ENCODE peak calls at places on chromosomes 7 and 10, in seven cellular contexts. O, E, L, Y, P, G and H are unnamed samples.

GRCh38 chr10:124073642-124074377 is 19.6 kb downstream of the CHST15 start:
- DNase-seq in O (no peak), E (no peak), L (no peak), Y (no peak), P (no peak), G (no peak), H (no peak)

GRCh38 chr10:70367195-70367796 is 15.1 kb downstream of the LRRC20 start:
- DNase-seq in O (no peak), E (peak; percentile 75), L (peak; percentile 85), Y (no peak), P (no peak), G (no peak), H (no peak)

GRCh38 chr7:73954181-73954580 is 73.8 kb upstream of the ELN start:
- DNase-seq in O (no peak), E (no peak), L (no peak), Y (no peak), P (no peak), G (no peak), H (no peak)

GRCh38 chr10:2556883-2557282 is 510.5 kb upstream of the PFKP start:
- DNase-seq in O (no peak), E (no peak), L (no peak), Y (no peak), P (no peak), G (no peak), H (no peak)

GRCh38 chr10:2619472-2619871 is 447.9 kb upstream of the PFKP start:
- DNase-seq in O (no peak), E (peak; percentile 0), L (no peak), Y (no peak), P (no peak), G (no peak), H (no peak)

GRCh38 chr10:14486777-14487510 is 156.2 kb upstream of the FRMD4A start:
- DNase-seq in O (no peak), E (peak; percentile 15), L (peak; percentile 49), Y (no peak), P (no peak), G (no peak), H (no peak)

GRCh38 chr10:30387646-30388243 is 38.7 kb upstream of the MTPAP start:
- DNase-seq in O (peak; percentile 25), E (no peak), L (peak; percentile 73), Y (no peak), P (no peak), G (no peak), H (no peak)

GRCh38 chr7:130781346-130781745 is 47.3 kb upstream of the KLF14 start:
- DNase-seq in O (no peak), E (no peak), L (no peak), Y (no peak), P (no peak), G (no peak), H (no peak)

GRCh38 chr7:37977243-37977642 is 56.8 kb downstream of the EPDR1 start:
- DNase-seq in O (no peak), E (no peak), L (no peak), Y (no peak), P (no peak), G (no peak), H (no peak)

GRCh38 chr10:116974442-116975005 is 30.5 kb downstream of the SHTN1 start:
- DNase-seq in O (peak; percentile 88), E (peak; percentile 85), L (peak; percentile 87), Y (no peak), P (no peak), G (no peak), H (no peak)

GRCh38 chr10:100670368-100670767 is 75.0 kb upstream of the PAX2 start:
- DNase-seq in O (no peak), E (no peak), L (no peak), Y (no peak), P (no peak), G (no peak), H (no peak)

GRCh38 chr10:100669616-100670015 is 75.8 kb upstream of the PAX2 start:
- DNase-seq in O (no peak), E (no peak), L (no peak), Y (no peak), P (no peak), G (no peak), H (no peak)

GRCh38 chr10:100672199-100672598 is 73.2 kb upstream of the PAX2 start:
- DNase-seq in O (no peak), E (no peak), L (no peak), Y (no peak), P (no peak), G (no peak), H (no peak)

GRCh38 chr10:100668001-100668400 is 77.4 kb upstream of the PAX2 start:
- DNase-seq in O (no peak), E (no peak), L (no peak), Y (no peak), P (no peak), G (no peak), H (no peak)

GRCh38 chr10:100670828-100671479 is 74.4 kb upstream of the PAX2 start:
- DNase-seq in O (peak; percentile 17), E (peak; percentile 48), L (no peak), Y (no peak), P (peak; percentile 33), G (no peak), H (peak; percentile 72)
- H3K27me3 ChIP-seq in O (peaks cover 87% of the 10 kb centered on the region), E (peaks cover 71% of the 10 kb centered on the region), L (peaks cover 28% of the 10 kb centered on the region), Y (peaks cover 99% of the 10 kb centered on the region), P (peaks cover 6% of the 10 kb centered on the region), G (no peaks in the 10 kb centered on the region), H (peaks cover 81% of the 10 kb centered on the region)

DNA sequence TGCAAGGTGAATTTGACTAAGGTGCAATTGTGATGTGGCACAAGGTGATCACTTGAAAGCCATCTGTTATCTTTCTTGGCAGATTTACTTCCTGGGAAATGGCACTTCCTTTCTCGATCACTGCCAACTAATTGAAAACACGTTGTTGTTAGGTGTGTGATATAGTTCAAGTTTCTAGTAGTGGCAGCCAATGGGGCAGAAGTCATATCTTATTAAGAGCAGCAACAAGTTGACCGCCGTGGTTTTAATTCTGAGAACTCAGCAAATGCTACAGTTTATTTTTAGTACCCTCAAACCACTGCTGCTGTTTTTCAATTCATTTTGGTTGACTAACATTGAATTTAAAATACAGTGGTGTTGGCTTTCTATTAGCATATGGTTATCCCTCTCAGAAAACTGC is 1.6 kb downstream of the CHN2 start:
- DNase-seq in O (no peak), E (no peak), L (no peak), Y (no peak), P (no peak), G (no peak), H (no peak)
- H3K27me3 ChIP-seq in O (peaks cover 70% of the 10 kb centered on the region), E (peaks cover 47% of the 10 kb centered on the region), L (peaks cover 23% of the 10 kb centered on the region), Y (peaks cover 34% of the 10 kb centered on the region), P (no peaks in the 10 kb centered on the region), G (no peaks in the 10 kb centered on the region), H (peaks cover 18% of the 10 kb centered on the region)

GRCh38 chr7:157738064-157738460 is 401.3 kb downstream of the DNAJB6 start:
- DNase-seq in O (peak; percentile 48), E (no peak), L (peak; percentile 29), Y (no peak), P (no peak), G (no peak), H (no peak)

GRCh38 chr7:157739056-157739455 is 402.3 kb downstream of the DNAJB6 start:
- DNase-seq in O (no peak), E (no peak), L (no peak), Y (no peak), P (no peak), G (no peak), H (no peak)

GRCh38 chr7:157737151-157738063 is 400.6 kb downstream of the DNAJB6 start:
- DNase-seq in O (no peak), E (no peak), L (no peak), Y (no peak), P (no peak), G (no peak), H (no peak)

GRCh38 chr7:157740251-157740650 is 403.4 kb downstream of the DNAJB6 start:
- DNase-seq in O (no peak), E (no peak), L (no peak), Y (no peak), P (no peak), G (no peak), H (no peak)

DNA sequence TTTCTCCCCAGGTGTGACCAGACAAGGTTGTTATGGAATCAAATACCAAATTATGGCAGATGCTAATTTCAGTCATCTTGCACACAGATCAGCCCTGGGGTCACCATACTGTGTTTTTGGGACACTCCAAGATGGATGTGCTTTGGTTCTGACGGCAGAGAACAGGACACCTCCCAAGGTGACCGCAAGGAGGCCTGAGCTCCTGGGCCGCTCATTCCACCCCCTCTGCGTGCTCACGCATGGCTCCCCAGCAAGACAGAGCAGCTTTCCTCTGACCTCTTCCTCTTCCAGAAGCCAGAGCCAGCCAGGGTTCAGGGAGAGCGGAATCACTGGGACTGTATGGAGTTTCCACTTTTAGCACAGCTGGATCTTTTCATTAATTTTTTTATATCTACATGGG is 402.8 kb downstream of the DNAJB6 start:
- DNase-seq in O (no peak), E (no peak), L (no peak), Y (no peak), P (no peak), G (no peak), H (no peak)
- H3K27me3 ChIP-seq in O (no peaks in the 10 kb centered on the region), E (no peaks in the 10 kb centered on the region), L (no peaks in the 10 kb centered on the region), Y (peaks cover 79% of the 10 kb centered on the region), P (no peaks in the 10 kb centered on the region), G (no peaks in the 10 kb centered on the region), H (peaks cover 19% of the 10 kb centered on the region)

DNA sequence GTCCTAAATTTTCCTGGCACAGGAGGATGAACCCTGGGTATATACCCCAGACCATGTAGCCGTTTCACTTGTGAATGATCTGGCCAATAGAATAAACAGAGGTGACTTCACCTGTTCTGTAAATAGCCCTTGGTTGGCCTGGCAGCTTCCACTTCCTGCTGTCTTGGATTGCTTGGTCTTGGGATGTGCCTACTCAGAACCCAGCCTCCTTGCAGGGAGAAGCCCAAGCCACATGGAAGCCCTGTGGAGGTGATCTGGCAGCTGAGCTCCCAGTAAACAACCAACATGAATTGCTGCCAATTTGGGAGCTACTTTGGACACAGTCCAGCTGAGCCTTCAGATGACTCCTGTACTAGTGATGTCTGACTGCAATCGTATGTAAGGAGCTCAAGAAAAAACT is 4.8 kb upstream of the RAPGEF5 start:
- DNase-seq in O (no peak), E (no peak), L (peak; percentile 6), Y (no peak), P (no peak), G (no peak), H (no peak)
- H3K27me3 ChIP-seq in O (peaks cover 30% of the 10 kb centered on the region), E (no peaks in the 10 kb centered on the region), L (peaks cover 5% of the 10 kb centered on the region), Y (no peaks in the 10 kb centered on the region), P (no peaks in the 10 kb centered on the region), G (no peaks in the 10 kb centered on the region), H (no peaks in the 10 kb centered on the region)

DNA sequence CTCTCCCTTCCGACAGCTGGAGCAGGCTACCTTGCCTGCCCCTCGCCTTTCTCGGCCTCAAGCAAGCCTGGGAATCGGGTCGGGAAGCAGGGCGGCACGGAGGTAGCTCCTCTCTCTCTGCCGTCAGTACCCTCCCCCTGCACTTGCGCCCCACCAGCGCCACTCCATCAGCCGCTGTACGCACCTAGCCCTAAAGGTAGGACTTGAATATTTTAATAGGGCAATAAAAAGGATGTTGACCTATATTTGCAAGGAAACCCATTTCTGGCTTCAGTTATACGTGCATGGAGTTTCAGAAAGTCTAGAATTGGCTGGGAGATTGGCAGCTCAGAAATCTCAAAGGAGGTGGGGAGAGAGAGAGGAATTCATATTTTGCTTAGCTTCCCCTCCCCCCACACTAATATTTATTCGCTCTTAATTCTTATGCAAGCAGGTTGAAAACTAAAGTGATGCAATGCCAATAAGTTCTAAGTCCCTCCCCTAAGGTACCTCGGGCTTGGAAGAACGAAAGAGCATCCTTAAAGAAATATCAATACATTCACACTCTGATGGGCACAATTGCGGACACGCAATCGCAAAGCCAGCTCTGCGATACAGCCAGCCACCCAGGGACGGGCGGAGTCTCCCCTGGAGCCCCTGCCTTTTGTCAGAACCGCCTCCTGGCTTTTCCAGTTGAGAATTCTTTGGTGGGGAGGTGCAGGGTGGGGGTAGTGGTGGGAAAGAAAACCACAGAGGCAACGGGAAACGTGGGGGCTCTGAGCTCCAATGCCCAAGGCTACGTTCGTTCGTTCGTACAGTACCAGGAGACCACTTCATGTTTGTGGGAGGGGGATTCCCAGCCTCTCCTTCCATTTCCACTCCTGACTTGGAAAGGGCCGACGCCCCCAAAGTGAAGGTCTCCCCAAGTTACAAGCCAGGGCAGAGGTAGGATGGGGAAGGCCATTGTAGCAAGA is 1.4 kb downstream of the SHH start:
- DNase-seq in O (no peak), E (no peak), L (no peak), Y (no peak), P (no peak), G (no peak), H (no peak)
- H3K27me3 ChIP-seq in O (peaks cover 100% of the 10 kb centered on the region), E (peaks cover 65% of the 10 kb centered on the region), L (peaks cover 58% of the 10 kb centered on the region), Y (peaks cover 100% of the 10 kb centered on the region), P (peaks cover 5% of the 10 kb centered on the region), G (peaks cover 6% of the 10 kb centered on the region), H (peaks cover 89% of the 10 kb centered on the region)